ENCODE peak calls at places on chromosomes 2 and 18, in seven cellular contexts. One of them, this sample, is unnamed. For H3K9me3, the result is how much of the 10 kb centered on the place peaks cover.

GRCh38 chr18:43571078-43571689 is 293.9 kb upstream of the SYT4 start:
- DNase-seq in K562: peak
- DNase-seq in CD8-positive, alpha-beta T cell: no peak
- DNase-seq in heart left ventricle: no peak
- DNase-seq in esophagus squamous epithelium: no peak
- DNase-seq in cardiac muscle cell: peak
- DNase-seq in adrenal gland: no peak
- DNase-seq in this sample: no peak

GRCh38 chr2:241935314-241935713 is 65.8 kb downstream of the RTP5 start:
- DNase-seq in K562: peak
- DNase-seq in CD8-positive, alpha-beta T cell: no peak
- DNase-seq in heart left ventricle: no peak
- DNase-seq in esophagus squamous epithelium: no peak
- DNase-seq in cardiac muscle cell: peak
- DNase-seq in adrenal gland: no peak
- DNase-seq in this sample: no peak

GRCh38 chr2:154495455-154495868 is 203.0 kb upstream of the KCNJ3 start:
- DNase-seq in K562: no peak
- DNase-seq in CD8-positive, alpha-beta T cell: no peak
- DNase-seq in heart left ventricle: no peak
- DNase-seq in esophagus squamous epithelium: no peak
- DNase-seq in cardiac muscle cell: no peak
- DNase-seq in adrenal gland: no peak
- DNase-seq in this sample: no peak

GRCh38 chr2:238061310-238062202 is 755 bp downstream of the SCLY start:
- DNase-seq in K562: peak
- DNase-seq in CD8-positive, alpha-beta T cell: no peak
- DNase-seq in heart left ventricle: no peak
- DNase-seq in esophagus squamous epithelium: no peak
- DNase-seq in cardiac muscle cell: peak
- DNase-seq in adrenal gland: peak
- DNase-seq in this sample: no peak

GRCh38 chr2:23633966-23634365 is 249.0 kb downstream of the KLHL29 start:
- DNase-seq in K562: no peak
- DNase-seq in CD8-positive, alpha-beta T cell: no peak
- DNase-seq in heart left ventricle: peak
- DNase-seq in esophagus squamous epithelium: no peak
- DNase-seq in cardiac muscle cell: no peak
- DNase-seq in adrenal gland: no peak
- DNase-seq in this sample: no peak

GRCh38 chr18:9992300-9992987 is 78.6 kb downstream of the VAPA start:
- DNase-seq in K562: no peak
- DNase-seq in CD8-positive, alpha-beta T cell: no peak
- DNase-seq in heart left ventricle: no peak
- DNase-seq in esophagus squamous epithelium: no peak
- DNase-seq in cardiac muscle cell: peak
- DNase-seq in adrenal gland: no peak
- DNase-seq in this sample: no peak

GRCh38 chr18:80023173-80023572 is 11.1 kb upstream of the RBFA start:
- DNase-seq in K562: peak
- DNase-seq in CD8-positive, alpha-beta T cell: no peak
- DNase-seq in heart left ventricle: no peak
- DNase-seq in esophagus squamous epithelium: no peak
- DNase-seq in cardiac muscle cell: no peak
- DNase-seq in adrenal gland: no peak
- DNase-seq in this sample: no peak

GRCh38 chr18:50816767-50817166 is 3.0 kb downstream of the MRO start:
- DNase-seq in K562: no peak
- DNase-seq in CD8-positive, alpha-beta T cell: no peak
- DNase-seq in heart left ventricle: no peak
- DNase-seq in esophagus squamous epithelium: no peak
- DNase-seq in cardiac muscle cell: no peak
- DNase-seq in adrenal gland: no peak
- DNase-seq in this sample: no peak

GRCh38 chr18:35993013-35993412 is 20.5 kb downstream of the RMP24 start:
- DNase-seq in K562: no peak
- DNase-seq in CD8-positive, alpha-beta T cell: no peak
- DNase-seq in heart left ventricle: no peak
- DNase-seq in esophagus squamous epithelium: no peak
- DNase-seq in cardiac muscle cell: no peak
- DNase-seq in adrenal gland: no peak
- DNase-seq in this sample: no peak

GRCh38 chr2:168913495-168913894 is 12.4 kb downstream of the G6PC2 start:
- DNase-seq in K562: no peak
- DNase-seq in CD8-positive, alpha-beta T cell: no peak
- DNase-seq in heart left ventricle: no peak
- DNase-seq in esophagus squamous epithelium: no peak
- DNase-seq in cardiac muscle cell: no peak
- DNase-seq in adrenal gland: no peak
- DNase-seq in this sample: no peak

GRCh38 chr18:63407734-63408133 is 14.5 kb downstream of the VPS4B start:
- DNase-seq in K562: no peak
- DNase-seq in CD8-positive, alpha-beta T cell: no peak
- DNase-seq in heart left ventricle: no peak
- DNase-seq in esophagus squamous epithelium: no peak
- DNase-seq in cardiac muscle cell: no peak
- DNase-seq in adrenal gland: no peak
- DNase-seq in this sample: no peak

GRCh38 chr18:3265564-3266033 is 3.7 kb downstream of the MYL12B start:
- DNase-seq in K562: peak
- DNase-seq in CD8-positive, alpha-beta T cell: no peak
- DNase-seq in heart left ventricle: no peak
- DNase-seq in esophagus squamous epithelium: no peak
- DNase-seq in cardiac muscle cell: peak
- DNase-seq in adrenal gland: no peak
- DNase-seq in this sample: no peak

GRCh38 chr2:219198974-219199373 is 7.6 kb upstream of the ZFAND2B start:
- DNase-seq in K562: no peak
- DNase-seq in CD8-positive, alpha-beta T cell: no peak
- DNase-seq in heart left ventricle: no peak
- DNase-seq in esophagus squamous epithelium: no peak
- DNase-seq in cardiac muscle cell: no peak
- DNase-seq in adrenal gland: no peak
- DNase-seq in this sample: no peak

GRCh38 chr18:74895686-74896085 is 298.0 kb downstream of the ZNF407 start:
- DNase-seq in K562: no peak
- DNase-seq in CD8-positive, alpha-beta T cell: no peak
- DNase-seq in heart left ventricle: no peak
- DNase-seq in esophagus squamous epithelium: no peak
- DNase-seq in cardiac muscle cell: peak
- DNase-seq in adrenal gland: no peak
- DNase-seq in this sample: no peak

GRCh38 chr2:197248623-197249022 is 62.0 kb downstream of the ANKRD44 start:
- DNase-seq in K562: no peak
- DNase-seq in CD8-positive, alpha-beta T cell: no peak
- DNase-seq in heart left ventricle: no peak
- DNase-seq in esophagus squamous epithelium: no peak
- DNase-seq in cardiac muscle cell: peak
- DNase-seq in adrenal gland: peak
- DNase-seq in this sample: no peak

GRCh38 chr18:62280058-62280457 is 45.1 kb upstream of the TNFRSF11A start:
- DNase-seq in K562: no peak
- DNase-seq in CD8-positive, alpha-beta T cell: no peak
- DNase-seq in heart left ventricle: no peak
- DNase-seq in esophagus squamous epithelium: no peak
- DNase-seq in cardiac muscle cell: no peak
- DNase-seq in adrenal gland: no peak
- DNase-seq in this sample: no peak
- TF ChIP-seq CTCF in K562: no peak
- TF ChIP-seq CTCF in CD8-positive, alpha-beta T cell: no peak
- TF ChIP-seq CTCF in heart left ventricle: no peak
- TF ChIP-seq CTCF in esophagus squamous epithelium: no peak
- TF ChIP-seq CTCF in cardiac muscle cell: no peak
- TF ChIP-seq CTCF in adrenal gland: no peak
- TF ChIP-seq CTCF in this sample: no peak

DNA sequence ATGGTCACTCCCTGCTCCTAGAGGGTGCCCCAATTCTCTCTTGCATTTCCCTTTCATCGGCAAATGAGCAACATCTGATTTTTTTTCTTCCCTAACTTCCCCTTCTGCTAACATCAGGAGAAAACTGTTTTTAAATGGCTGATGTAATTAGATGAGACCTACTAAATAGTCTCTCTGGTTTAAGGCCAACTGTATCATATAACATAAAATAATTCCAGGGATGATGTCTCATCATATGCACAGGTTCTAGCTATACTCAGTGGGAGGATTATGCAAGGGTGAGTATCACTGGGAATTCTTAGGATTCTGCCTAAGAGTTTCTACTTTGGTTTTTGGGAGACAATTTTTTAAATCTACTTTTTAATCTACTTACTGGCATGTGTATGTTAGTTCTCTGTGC is 193.4 kb downstream of the PARD3B start:
- DNase-seq in K562: no peak
- DNase-seq in CD8-positive, alpha-beta T cell: no peak
- DNase-seq in heart left ventricle: no peak
- DNase-seq in esophagus squamous epithelium: no peak
- DNase-seq in cardiac muscle cell: no peak
- DNase-seq in adrenal gland: no peak
- DNase-seq in this sample: no peak
- H3K9me3 ChIP-seq in K562: under half
- H3K9me3 ChIP-seq in CD8-positive, alpha-beta T cell: under half
- H3K9me3 ChIP-seq in heart left ventricle: under half
- H3K9me3 ChIP-seq in esophagus squamous epithelium: under half
- H3K9me3 ChIP-seq in cardiac muscle cell: under half
- H3K9me3 ChIP-seq in adrenal gland: under half
- H3K9me3 ChIP-seq in this sample: under half

GRCh38 chr18:57533399-57533884 is 53.1 kb downstream of the FECH start:
- DNase-seq in K562: no peak
- DNase-seq in CD8-positive, alpha-beta T cell: no peak
- DNase-seq in heart left ventricle: no peak
- DNase-seq in esophagus squamous epithelium: no peak
- DNase-seq in cardiac muscle cell: peak
- DNase-seq in adrenal gland: peak
- DNase-seq in this sample: no peak
- H3K27ac ChIP-seq in K562: no peak
- H3K27ac ChIP-seq in CD8-positive, alpha-beta T cell: no peak
- H3K27ac ChIP-seq in heart left ventricle: no peak
- H3K27ac ChIP-seq in esophagus squamous epithelium: no peak
- H3K27ac ChIP-seq in cardiac muscle cell: peak
- H3K27ac ChIP-seq in adrenal gland: no peak
- H3K27ac ChIP-seq in this sample: no peak

DNA sequence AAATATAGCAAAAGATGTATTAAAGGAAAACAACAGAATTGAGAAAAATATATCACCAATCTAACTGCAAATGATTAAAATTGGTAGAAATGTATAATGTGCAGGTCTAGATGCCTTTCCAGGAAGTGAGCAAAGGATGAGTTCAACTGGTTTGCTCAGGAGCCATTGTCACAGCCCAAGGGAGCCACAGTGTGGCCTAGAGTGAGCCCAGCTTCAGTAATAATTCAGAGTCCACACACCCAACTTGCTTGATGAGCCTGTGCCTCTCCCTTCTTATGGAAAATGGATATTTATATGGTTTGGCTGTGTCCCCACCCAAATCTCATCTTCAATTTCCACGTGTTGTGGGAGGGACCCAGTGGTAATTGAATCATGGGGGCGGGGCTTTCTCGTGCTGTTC is 92.2 kb upstream of the ASAP2 start:
- DNase-seq in K562: peak
- DNase-seq in CD8-positive, alpha-beta T cell: no peak
- DNase-seq in heart left ventricle: no peak
- DNase-seq in esophagus squamous epithelium: no peak
- DNase-seq in cardiac muscle cell: no peak
- DNase-seq in adrenal gland: no peak
- DNase-seq in this sample: no peak
- TF ChIP-seq CTCF in K562: no peak
- TF ChIP-seq CTCF in CD8-positive, alpha-beta T cell: no peak
- TF ChIP-seq CTCF in heart left ventricle: no peak
- TF ChIP-seq CTCF in esophagus squamous epithelium: no peak
- TF ChIP-seq CTCF in cardiac muscle cell: no peak
- TF ChIP-seq CTCF in adrenal gland: no peak
- TF ChIP-seq CTCF in this sample: no peak

GRCh38 chr2:5250482-5250881 is 441.7 kb upstream of the SOX11 start:
- DNase-seq in K562: no peak
- DNase-seq in CD8-positive, alpha-beta T cell: no peak
- DNase-seq in heart left ventricle: no peak
- DNase-seq in esophagus squamous epithelium: no peak
- DNase-seq in cardiac muscle cell: no peak
- DNase-seq in adrenal gland: no peak
- DNase-seq in this sample: no peak
- H3K9me3 ChIP-seq in K562: under half
- H3K9me3 ChIP-seq in CD8-positive, alpha-beta T cell: under half
- H3K9me3 ChIP-seq in heart left ventricle: under half
- H3K9me3 ChIP-seq in esophagus squamous epithelium: under half
- H3K9me3 ChIP-seq in cardiac muscle cell: under half
- H3K9me3 ChIP-seq in adrenal gland: under half
- H3K9me3 ChIP-seq in this sample: under half

GRCh38 chr2:118307864-118308263 is 219.6 kb downstream of the INSIG2 start:
- DNase-seq in K562: no peak
- DNase-seq in CD8-positive, alpha-beta T cell: no peak
- DNase-seq in heart left ventricle: no peak
- DNase-seq in esophagus squamous epithelium: no peak
- DNase-seq in cardiac muscle cell: no peak
- DNase-seq in adrenal gland: no peak
- DNase-seq in this sample: no peak

GRCh38 chr2:118312963-118313756 is 224.9 kb downstream of the INSIG2 start:
- DNase-seq in K562: peak
- DNase-seq in CD8-positive, alpha-beta T cell: no peak
- DNase-seq in heart left ventricle: no peak
- DNase-seq in esophagus squamous epithelium: no peak
- DNase-seq in cardiac muscle cell: no peak
- DNase-seq in adrenal gland: no peak
- DNase-seq in this sample: no peak

GRCh38 chr2:118310878-118311442 is 222.7 kb downstream of the INSIG2 start:
- DNase-seq in K562: no peak
- DNase-seq in CD8-positive, alpha-beta T cell: no peak
- DNase-seq in heart left ventricle: no peak
- DNase-seq in esophagus squamous epithelium: no peak
- DNase-seq in cardiac muscle cell: peak
- DNase-seq in adrenal gland: no peak
- DNase-seq in this sample: no peak

GRCh38 chr2:118310016-118310877 is 222.0 kb downstream of the INSIG2 start:
- DNase-seq in K562: peak
- DNase-seq in CD8-positive, alpha-beta T cell: peak
- DNase-seq in heart left ventricle: peak
- DNase-seq in esophagus squamous epithelium: no peak
- DNase-seq in cardiac muscle cell: peak
- DNase-seq in adrenal gland: no peak
- DNase-seq in this sample: peak

DNA sequence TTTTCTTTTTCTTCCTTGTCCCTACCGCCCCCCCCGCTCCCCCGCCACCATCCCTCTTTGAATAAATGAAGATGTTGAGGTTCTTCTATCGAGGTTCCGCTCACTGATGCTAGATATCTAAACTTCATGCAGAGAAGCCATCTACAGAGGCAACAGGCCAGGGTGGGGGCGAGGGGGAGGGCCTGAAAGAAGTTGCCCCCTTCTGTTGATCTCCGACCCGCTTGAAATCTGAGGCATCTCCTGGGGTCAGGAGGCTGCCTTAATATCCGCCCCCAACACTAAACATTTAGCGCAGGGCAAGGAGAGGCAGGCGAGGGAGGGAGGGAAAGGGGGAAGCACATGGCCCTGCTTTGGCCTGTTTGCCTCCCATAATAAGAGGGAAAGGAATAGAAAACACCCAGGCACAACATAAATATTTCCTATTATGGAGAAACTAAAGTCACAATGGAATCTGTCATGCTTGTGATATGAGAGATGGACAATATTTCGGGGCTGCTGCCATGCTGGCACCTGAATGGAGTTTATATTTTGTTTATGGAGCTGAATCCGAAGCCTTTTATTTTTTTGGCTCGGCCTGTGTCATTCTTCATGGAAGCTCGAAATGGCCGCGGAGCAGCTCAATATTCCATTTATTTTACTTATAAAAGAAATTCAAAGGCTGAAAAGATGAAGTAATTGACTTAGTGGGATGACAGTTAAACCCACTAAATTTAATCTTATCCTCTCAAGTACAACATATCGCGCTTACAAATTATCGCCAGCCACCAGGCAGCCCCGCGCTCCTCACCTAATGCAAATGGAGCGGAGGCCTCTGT is 221.1 kb downstream of the INSIG2 start:
- DNase-seq in K562: no peak
- DNase-seq in CD8-positive, alpha-beta T cell: no peak
- DNase-seq in heart left ventricle: no peak
- DNase-seq in esophagus squamous epithelium: no peak
- DNase-seq in cardiac muscle cell: peak
- DNase-seq in adrenal gland: no peak
- DNase-seq in this sample: no peak
- H3K27ac ChIP-seq in K562: peak
- H3K27ac ChIP-seq in CD8-positive, alpha-beta T cell: peak
- H3K27ac ChIP-seq in heart left ventricle: no peak
- H3K27ac ChIP-seq in esophagus squamous epithelium: no peak
- H3K27ac ChIP-seq in cardiac muscle cell: no peak
- H3K27ac ChIP-seq in adrenal gland: no peak
- H3K27ac ChIP-seq in this sample: peak

This sample was measured in CD4-positive, alpha-beta T cell.